ENCODE peak calls at places on chromosomes 7 and 10, in eight cellular contexts. J is psoas muscle; H is amygdala; E is kidney epithelial cell; F is SK-MEL-5; G is CD4-positive, alpha-beta T cell; A is SJSA1; W is GM19239. Y is an unnamed sample.

GRCh38 chr10:84269773-84270172 is 24.9 kb downstream of the RGR start:
- DNase-seq in E (peak; percentile 62), W (no peak), F (no peak), H (no peak), J (no peak), G (no peak), A (peak; percentile 59), Y (peak; percentile 78)

GRCh38 chr7:631291-631711 is 95.2 kb upstream of the DNAAF5 start:
- DNase-seq in F (no peak), H (no peak), A (no peak), G (no peak), E (no peak), W (no peak), J (no peak), Y (no peak)

GRCh38 chr10:5811387-5811821 is 1.8 kb downstream of the GDI2 start:
- DNase-seq in H (no peak), A (peak; percentile 32), G (no peak), W (no peak), J (no peak), E (no peak), F (peak; percentile 26), Y (peak; percentile 19)

GRCh38 chr10:119315128-119316001 is 108.0 kb downstream of the GRK5 start:
- DNase-seq in W (peak; percentile 67), G (peak; percentile 54), A (peak; percentile 81), J (peak; percentile 67), E (peak; percentile 84), F (no peak), H (no peak), Y (peak; percentile 88)

GRCh38 chr7:44373418-44373740 is 48.0 kb upstream of the CAMK2B start:
- DNase-seq in H (no peak), E (no peak), J (no peak), A (no peak), G (no peak), W (no peak), F (no peak), Y (no peak)

GRCh38 chr7:1226155-1226901 is 6.3 kb upstream of the UNCX start:
- DNase-seq in W (no peak), J (no peak), G (no peak), F (no peak), A (no peak), E (no peak), H (no peak), Y (no peak)

GRCh38 chr7:29969706-29970105 is 19.9 kb downstream of the SCRN1 start:
- DNase-seq in J (no peak), W (no peak), H (no peak), G (no peak), F (no peak), E (no peak), A (no peak), Y (no peak)

GRCh38 chr7:158102897-158103296 is 484.7 kb downstream of the PTPRN2 start:
- DNase-seq in F (no peak), J (no peak), H (no peak), G (no peak), E (no peak), W (no peak), A (no peak), Y (no peak)

Y was measured in non-pigmented ciliary epithelial cell.